ENCODE peak calls at places on chromosomes 5 and 9, in ten cellular contexts. One of them, this sample, is unnamed.

GRCh38 chr5:107542831-107543231 is 127.9 kb downstream of the EFNA5 start:
- DNase-seq in HEK293T: no peak
- DNase-seq in stimulated activated CD4-positive, alpha-beta T cell treated with anti-CD3 and anti-CD28 coated beads, Interleukin-1b, Interleukin-23, amount 100 ng/mL, for 4 hours: no peak
- DNase-seq in iris pigment epithelial cell: peak
- DNase-seq in activated CD8-positive, alpha-beta T cell treated with anti-CD3 and anti-CD28 coated beads for 36 hours: no peak
- DNase-seq in activated CD8-positive, alpha-beta memory T cell treated with anti-CD3 and anti-CD28 coated beads for 1 hour: no peak
- DNase-seq in GM06990: no peak
- DNase-seq in adrenal gland: peak
- DNase-seq in CD8-positive, alpha-beta T cell: no peak
- DNase-seq in HTR-8/SVneo: peak
- DNase-seq in this sample: no peak

GRCh38 chr5:163569284-163569683 is 63.9 kb downstream of the MAT2B start:
- DNase-seq in HEK293T: no peak
- DNase-seq in stimulated activated CD4-positive, alpha-beta T cell treated with anti-CD3 and anti-CD28 coated beads, Interleukin-1b, Interleukin-23, amount 100 ng/mL, for 4 hours: no peak
- DNase-seq in iris pigment epithelial cell: peak
- DNase-seq in activated CD8-positive, alpha-beta T cell treated with anti-CD3 and anti-CD28 coated beads for 36 hours: no peak
- DNase-seq in activated CD8-positive, alpha-beta memory T cell treated with anti-CD3 and anti-CD28 coated beads for 1 hour: no peak
- DNase-seq in GM06990: no peak
- DNase-seq in adrenal gland: no peak
- DNase-seq in CD8-positive, alpha-beta T cell: no peak
- DNase-seq in HTR-8/SVneo: no peak
- DNase-seq in this sample: no peak

GRCh38 chr5:13478831-13479465 is 465.5 kb downstream of the DNAH5 start:
- DNase-seq in HEK293T: peak
- DNase-seq in stimulated activated CD4-positive, alpha-beta T cell treated with anti-CD3 and anti-CD28 coated beads, Interleukin-1b, Interleukin-23, amount 100 ng/mL, for 4 hours: no peak
- DNase-seq in iris pigment epithelial cell: peak
- DNase-seq in activated CD8-positive, alpha-beta T cell treated with anti-CD3 and anti-CD28 coated beads for 36 hours: no peak
- DNase-seq in activated CD8-positive, alpha-beta memory T cell treated with anti-CD3 and anti-CD28 coated beads for 1 hour: no peak
- DNase-seq in GM06990: no peak
- DNase-seq in adrenal gland: peak
- DNase-seq in CD8-positive, alpha-beta T cell: no peak
- DNase-seq in HTR-8/SVneo: peak
- DNase-seq in this sample: peak

GRCh38 chr9:95507456-95508241 is 9.1 kb downstream of the PTCH1 start:
- DNase-seq in HEK293T: no peak
- DNase-seq in stimulated activated CD4-positive, alpha-beta T cell treated with anti-CD3 and anti-CD28 coated beads, Interleukin-1b, Interleukin-23, amount 100 ng/mL, for 4 hours: no peak
- DNase-seq in iris pigment epithelial cell: peak
- DNase-seq in activated CD8-positive, alpha-beta T cell treated with anti-CD3 and anti-CD28 coated beads for 36 hours: peak
- DNase-seq in activated CD8-positive, alpha-beta memory T cell treated with anti-CD3 and anti-CD28 coated beads for 1 hour: no peak
- DNase-seq in GM06990: peak
- DNase-seq in adrenal gland: peak
- DNase-seq in CD8-positive, alpha-beta T cell: peak
- DNase-seq in HTR-8/SVneo: no peak
- DNase-seq in this sample: peak

GRCh38 chr5:95471447-95471846 is 80.3 kb downstream of the FAM81B start:
- DNase-seq in HEK293T: no peak
- DNase-seq in stimulated activated CD4-positive, alpha-beta T cell treated with anti-CD3 and anti-CD28 coated beads, Interleukin-1b, Interleukin-23, amount 100 ng/mL, for 4 hours: no peak
- DNase-seq in iris pigment epithelial cell: no peak
- DNase-seq in activated CD8-positive, alpha-beta T cell treated with anti-CD3 and anti-CD28 coated beads for 36 hours: no peak
- DNase-seq in activated CD8-positive, alpha-beta memory T cell treated with anti-CD3 and anti-CD28 coated beads for 1 hour: no peak
- DNase-seq in GM06990: no peak
- DNase-seq in adrenal gland: no peak
- DNase-seq in CD8-positive, alpha-beta T cell: no peak
- DNase-seq in HTR-8/SVneo: no peak
- DNase-seq in this sample: no peak

GRCh38 chr5:108193021-108193795 is 188.7 kb downstream of the FBXL17 start:
- DNase-seq in HEK293T: no peak
- DNase-seq in stimulated activated CD4-positive, alpha-beta T cell treated with anti-CD3 and anti-CD28 coated beads, Interleukin-1b, Interleukin-23, amount 100 ng/mL, for 4 hours: no peak
- DNase-seq in iris pigment epithelial cell: peak
- DNase-seq in activated CD8-positive, alpha-beta T cell treated with anti-CD3 and anti-CD28 coated beads for 36 hours: no peak
- DNase-seq in activated CD8-positive, alpha-beta memory T cell treated with anti-CD3 and anti-CD28 coated beads for 1 hour: no peak
- DNase-seq in GM06990: no peak
- DNase-seq in adrenal gland: no peak
- DNase-seq in CD8-positive, alpha-beta T cell: no peak
- DNase-seq in HTR-8/SVneo: peak
- DNase-seq in this sample: no peak

GRCh38 chr9:79574166-79574565 is 2.4 kb downstream of the TLE4 start:
- DNase-seq in HEK293T: no peak
- DNase-seq in stimulated activated CD4-positive, alpha-beta T cell treated with anti-CD3 and anti-CD28 coated beads, Interleukin-1b, Interleukin-23, amount 100 ng/mL, for 4 hours: no peak
- DNase-seq in iris pigment epithelial cell: no peak
- DNase-seq in activated CD8-positive, alpha-beta T cell treated with anti-CD3 and anti-CD28 coated beads for 36 hours: no peak
- DNase-seq in activated CD8-positive, alpha-beta memory T cell treated with anti-CD3 and anti-CD28 coated beads for 1 hour: no peak
- DNase-seq in GM06990: no peak
- DNase-seq in adrenal gland: no peak
- DNase-seq in CD8-positive, alpha-beta T cell: no peak
- DNase-seq in HTR-8/SVneo: no peak
- DNase-seq in this sample: no peak

GRCh38 chr5:62690421-62690820 is 111.8 kb downstream of the LRRC70 start:
- DNase-seq in HEK293T: no peak
- DNase-seq in stimulated activated CD4-positive, alpha-beta T cell treated with anti-CD3 and anti-CD28 coated beads, Interleukin-1b, Interleukin-23, amount 100 ng/mL, for 4 hours: no peak
- DNase-seq in iris pigment epithelial cell: no peak
- DNase-seq in activated CD8-positive, alpha-beta T cell treated with anti-CD3 and anti-CD28 coated beads for 36 hours: no peak
- DNase-seq in activated CD8-positive, alpha-beta memory T cell treated with anti-CD3 and anti-CD28 coated beads for 1 hour: no peak
- DNase-seq in GM06990: no peak
- DNase-seq in adrenal gland: no peak
- DNase-seq in CD8-positive, alpha-beta T cell: no peak
- DNase-seq in HTR-8/SVneo: no peak
- DNase-seq in this sample: no peak

GRCh38 chr5:61245936-61246335 is 83.7 kb upstream of the SMIM15 start:
- DNase-seq in HEK293T: no peak
- DNase-seq in stimulated activated CD4-positive, alpha-beta T cell treated with anti-CD3 and anti-CD28 coated beads, Interleukin-1b, Interleukin-23, amount 100 ng/mL, for 4 hours: no peak
- DNase-seq in iris pigment epithelial cell: peak
- DNase-seq in activated CD8-positive, alpha-beta T cell treated with anti-CD3 and anti-CD28 coated beads for 36 hours: no peak
- DNase-seq in activated CD8-positive, alpha-beta memory T cell treated with anti-CD3 and anti-CD28 coated beads for 1 hour: no peak
- DNase-seq in GM06990: no peak
- DNase-seq in adrenal gland: no peak
- DNase-seq in CD8-positive, alpha-beta T cell: no peak
- DNase-seq in HTR-8/SVneo: no peak
- DNase-seq in this sample: no peak

GRCh38 chr9:105318729-105319513 is 74.5 kb downstream of the SLC44A1 start:
- DNase-seq in HEK293T: no peak
- DNase-seq in stimulated activated CD4-positive, alpha-beta T cell treated with anti-CD3 and anti-CD28 coated beads, Interleukin-1b, Interleukin-23, amount 100 ng/mL, for 4 hours: no peak
- DNase-seq in iris pigment epithelial cell: no peak
- DNase-seq in activated CD8-positive, alpha-beta T cell treated with anti-CD3 and anti-CD28 coated beads for 36 hours: no peak
- DNase-seq in activated CD8-positive, alpha-beta memory T cell treated with anti-CD3 and anti-CD28 coated beads for 1 hour: no peak
- DNase-seq in GM06990: no peak
- DNase-seq in adrenal gland: no peak
- DNase-seq in CD8-positive, alpha-beta T cell: no peak
- DNase-seq in HTR-8/SVneo: no peak
- DNase-seq in this sample: peak

GRCh38 chr9:94167055-94167346 is 82.7 kb downstream of the PTPDC1 start:
- DNase-seq in HEK293T: no peak
- DNase-seq in stimulated activated CD4-positive, alpha-beta T cell treated with anti-CD3 and anti-CD28 coated beads, Interleukin-1b, Interleukin-23, amount 100 ng/mL, for 4 hours: no peak
- DNase-seq in iris pigment epithelial cell: no peak
- DNase-seq in activated CD8-positive, alpha-beta T cell treated with anti-CD3 and anti-CD28 coated beads for 36 hours: no peak
- DNase-seq in activated CD8-positive, alpha-beta memory T cell treated with anti-CD3 and anti-CD28 coated beads for 1 hour: no peak
- DNase-seq in GM06990: no peak
- DNase-seq in adrenal gland: no peak
- DNase-seq in CD8-positive, alpha-beta T cell: no peak
- DNase-seq in HTR-8/SVneo: no peak
- DNase-seq in this sample: no peak